ENCODE peak calls at places on chromosomes 12 and 14, in seven cellular contexts. L is AG09319, A is GM13976, V is Calu3, W is omental fat pad, C is ascending aorta, M is dorsolateral prefrontal cortex. R is an unnamed sample.

GRCh38 chr14:64218344-64219240 is 75.6 kb downstream of the ESR2 start:
- DNase-seq in C (no peak), M (no peak), W (no peak), A (peak), L (no peak), V (peak), R (no peak)

GRCh38 chr12:66247741-66248140 is 54.6 kb upstream of the HELB start:
- DNase-seq in L (no peak), C (no peak), V (no peak), M (no peak), A (no peak), W (no peak), R (no peak)

GRCh38 chr12:43285248-43285647 is 266.8 kb downstream of the ADAMTS20 start:
- DNase-seq in W (no peak), C (no peak), A (no peak), L (peak), M (no peak), V (no peak), R (no peak)

GRCh38 chr14:77589099-77589498 is 27.3 kb downstream of the SPTLC2 start:
- DNase-seq in A (no peak), L (no peak), C (no peak), M (no peak), V (no peak), W (no peak), R (no peak)

GRCh38 chr12:22283006-22283506 is 51.5 kb downstream of the ST8SIA1 start:
- DNase-seq in L (peak), W (no peak), C (no peak), A (no peak), V (no peak), M (no peak), R (no peak)

GRCh38 chr12:51025182-51025747 is 919 bp downstream of the SLC11A2 start:
- DNase-seq in W (no peak), L (no peak), C (no peak), M (no peak), A (no peak), V (no peak), R (no peak)

GRCh38 chr12:67358686-67359374 is 89.7 kb downstream of the CAND1 start:
- DNase-seq in M (no peak), L (peak), C (no peak), A (no peak), V (no peak), W (no peak), R (no peak)

GRCh38 chr14:91140672-91141071 is 26.8 kb downstream of the DGLUCY start:
- DNase-seq in C (no peak), M (no peak), A (no peak), L (no peak), V (peak), W (no peak), R (no peak)

GRCh38 chr12:91695964-91696363 is 449.7 kb downstream of the BTG1 start:
- DNase-seq in V (no peak), M (no peak), W (no peak), L (no peak), C (no peak), A (no peak), R (no peak)

GRCh38 chr12:131287938-131288797 is 334.5 kb downstream of the ADGRD1 start:
- DNase-seq in C (no peak), A (no peak), M (peak), L (no peak), V (no peak), W (no peak), R (no peak)

GRCh38 chr14:66717571-66718140 is 209.7 kb downstream of the GPHN start:
- DNase-seq in V (no peak), A (no peak), W (no peak), M (no peak), C (no peak), L (no peak), R (no peak)

GRCh38 chr12:121494093-121494787 is 86.6 kb downstream of the KDM2B start:
- DNase-seq in M (no peak), A (peak), L (no peak), W (peak), C (no peak), V (peak), R (peak)

GRCh38 chr12:58602179-58602578 is 318.1 kb downstream of the LRIG3 start:
- DNase-seq in C (no peak), L (no peak), V (no peak), M (no peak), W (no peak), A (no peak), R (no peak)

GRCh38 chr14:85479306-85479705 is 50.6 kb upstream of the FLRT2 start:
- DNase-seq in M (no peak), C (no peak), W (no peak), A (no peak), L (no peak), V (no peak), R (no peak)

GRCh38 chr14:94963051-94963450 is 193.1 kb upstream of the GSC start:
- DNase-seq in V (no peak), M (no peak), A (no peak), L (no peak), C (no peak), W (no peak), R (no peak)

GRCh38 chr14:77128414-77128891 is 13.1 kb downstream of the ZDHHC22 start:
- DNase-seq in M (no peak), W (no peak), A (no peak), C (no peak), L (no peak), V (no peak), R (no peak)

GRCh38 chr12:98401427-98401826 is 114.0 kb upstream of the TMPO start:
- DNase-seq in A (no peak), W (no peak), M (no peak), L (no peak), V (peak), C (no peak), R (no peak)

GRCh38 chr12:2836576-2836975 is 1.7 kb upstream of the NRIP2 start:
- DNase-seq in V (no peak), L (no peak), W (no peak), M (no peak), A (no peak), C (no peak), R (no peak)

GRCh38 chr14:104422301-104423223 is 157.0 kb upstream of the C14orf180 start:
- DNase-seq in C (no peak), A (peak), W (peak), M (no peak), V (no peak), L (no peak), R (no peak)
- TF ChIP-seq CTCF in C (no peak), A (no peak), W (no peak), M (no peak), V (no peak), L (no peak), R (no peak)

GRCh38 chr14:68408680-68409079 is 384.2 kb downstream of the ZFP36L1 start:
- DNase-seq in A (no peak), C (no peak), W (no peak), V (no peak), M (no peak), L (no peak), R (peak)
- TF ChIP-seq CTCF in A (no peak), C (no peak), W (no peak), V (no peak), M (peak), L (no peak), R (no peak)

GRCh38 chr14:100546051-100546443 is 41.2 kb downstream of the BEGAIN start:
- DNase-seq in V (no peak), W (no peak), A (peak), L (no peak), M (no peak), C (no peak), R (no peak)

GRCh38 chr14:100548295-100548655 is 38.9 kb downstream of the BEGAIN start:
- DNase-seq in V (no peak), W (no peak), C (no peak), L (no peak), M (no peak), A (no peak), R (no peak)

GRCh38 chr14:100549834-100550625 is 37.2 kb downstream of the BEGAIN start:
- DNase-seq in V (no peak), L (no peak), W (no peak), C (no peak), M (no peak), A (no peak), R (no peak)

GRCh38 chr14:100548939-100549338 is 38.3 kb downstream of the BEGAIN start:
- DNase-seq in V (no peak), C (no peak), M (no peak), L (no peak), W (no peak), A (no peak), R (no peak)

DNA sequence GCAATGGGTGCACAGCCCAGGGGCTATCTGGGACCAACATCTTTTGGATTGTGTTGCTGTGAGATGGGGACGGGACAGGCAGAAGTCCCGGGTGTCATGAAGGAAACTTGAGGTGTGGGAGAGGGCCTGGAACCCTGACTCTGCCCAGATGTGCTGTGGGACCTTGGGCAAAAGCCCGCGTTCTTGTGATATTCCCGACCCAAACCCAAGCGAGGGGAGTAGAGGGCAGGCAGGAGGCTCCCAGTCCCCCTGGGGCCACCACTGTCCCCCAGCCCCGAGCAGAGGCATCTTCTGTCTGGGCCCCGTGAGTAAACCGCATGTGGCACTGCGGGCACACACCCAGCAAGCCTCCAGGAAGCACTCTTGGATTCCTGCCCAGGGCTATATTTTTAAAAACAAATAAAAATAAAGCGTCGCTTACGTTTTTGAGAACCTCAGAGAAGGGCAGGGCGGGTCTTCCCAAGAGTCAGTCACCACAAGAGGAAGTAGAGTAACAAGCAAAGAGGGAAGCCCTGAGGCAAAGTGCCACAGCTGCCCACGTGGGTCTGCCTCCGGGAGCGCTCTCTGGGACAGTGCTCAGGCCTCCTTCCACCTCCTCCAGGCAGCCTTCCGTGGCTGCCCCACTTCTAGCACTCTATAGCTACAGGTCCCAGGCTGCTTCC is 39.5 kb downstream of the BEGAIN start:
- DNase-seq in V (peak), A (no peak), M (no peak), L (no peak), C (no peak), W (peak), R (peak)
- TF ChIP-seq CTCF in V (no peak), A (no peak), M (no peak), L (no peak), C (no peak), W (no peak), R (no peak)

DNA sequence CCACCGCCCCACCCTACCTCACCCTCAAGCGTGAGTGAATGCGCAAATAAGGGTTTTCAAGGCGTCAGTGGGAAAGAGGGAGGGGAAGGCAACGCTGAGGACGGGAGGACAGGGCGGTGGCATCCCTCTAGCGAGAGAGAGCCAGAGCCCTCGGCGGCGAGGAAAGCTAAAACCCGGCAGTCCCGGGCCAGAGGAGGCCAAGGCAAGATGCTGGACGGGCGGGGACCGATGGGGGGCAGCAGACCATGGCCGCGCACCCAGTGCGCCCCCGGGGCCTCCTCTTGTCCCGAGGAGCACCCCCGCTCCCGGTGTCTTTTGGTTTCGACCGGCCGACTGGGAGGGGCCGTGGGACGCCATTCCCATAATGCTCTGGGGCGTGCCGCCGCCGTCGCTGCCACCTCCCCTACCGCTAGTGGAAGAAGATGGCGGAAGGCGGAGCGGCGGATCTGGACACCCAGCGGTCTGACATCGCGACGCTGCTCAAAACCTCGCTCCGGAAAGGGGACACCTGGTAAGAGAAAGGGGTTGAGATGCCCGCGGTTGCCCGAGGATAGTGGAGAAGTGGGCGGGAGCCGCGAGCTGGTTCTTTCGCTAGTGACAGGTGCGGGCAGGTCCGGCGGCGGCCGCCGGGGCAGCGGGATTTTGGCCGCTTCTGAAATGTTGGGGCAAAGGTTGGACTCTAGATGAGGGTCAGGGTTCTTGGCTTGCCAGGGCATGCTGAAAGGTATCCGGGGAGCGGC is at the start of gene USP15:
- DNase-seq in M (peak), V (peak), L (peak), A (peak), W (peak), C (peak), R (peak)
- TF ChIP-seq CTCF in M (peak), V (peak), L (peak), A (peak), W (no peak), C (peak), R (peak)

R was measured in activated CD8-positive, alpha-beta T cell treated with anti-CD3 and anti-CD28 coated beads for 36 hours.